ENCODE peak calls at places on chromosomes 3 and 15, in six cellular contexts. One of them, this sample, is unnamed.

GRCh38 chr3:10376353-10376752 is 55.4 kb upstream of the SEC13 start:
- DNase-seq in OCI-LY7: peak
- DNase-seq in WERI-Rb-1: no peak
- DNase-seq in CD8-positive, alpha-beta T cell: no peak
- DNase-seq in stimulated activated CD4-positive, alpha-beta T cell treated with anti-CD3 and anti-CD28 coated beads, Interleukin-2, amount 100 ng/mL, for 48 hours: no peak
- DNase-seq in BJ: no peak
- DNase-seq in this sample: no peak

GRCh38 chr3:134076816-134077215 is 47.1 kb upstream of the SLCO2A1 start:
- DNase-seq in OCI-LY7: no peak
- DNase-seq in WERI-Rb-1: no peak
- DNase-seq in CD8-positive, alpha-beta T cell: no peak
- DNase-seq in stimulated activated CD4-positive, alpha-beta T cell treated with anti-CD3 and anti-CD28 coated beads, Interleukin-2, amount 100 ng/mL, for 48 hours: no peak
- DNase-seq in BJ: no peak
- DNase-seq in this sample: no peak

GRCh38 chr3:174862101-174862500 is 3.0 kb downstream of the NAALADL2 start:
- DNase-seq in OCI-LY7: no peak
- DNase-seq in WERI-Rb-1: peak
- DNase-seq in CD8-positive, alpha-beta T cell: no peak
- DNase-seq in stimulated activated CD4-positive, alpha-beta T cell treated with anti-CD3 and anti-CD28 coated beads, Interleukin-2, amount 100 ng/mL, for 48 hours: no peak
- DNase-seq in BJ: no peak
- DNase-seq in this sample: no peak

GRCh38 chr3:58059349-58060321 is 51.4 kb downstream of the FLNB start:
- DNase-seq in OCI-LY7: no peak
- DNase-seq in WERI-Rb-1: no peak
- DNase-seq in CD8-positive, alpha-beta T cell: no peak
- DNase-seq in stimulated activated CD4-positive, alpha-beta T cell treated with anti-CD3 and anti-CD28 coated beads, Interleukin-2, amount 100 ng/mL, for 48 hours: no peak
- DNase-seq in BJ: peak
- DNase-seq in this sample: no peak

GRCh38 chr15:77028451-77029165 is 33.7 kb downstream of the PSTPIP1 start:
- DNase-seq in OCI-LY7: no peak
- DNase-seq in WERI-Rb-1: no peak
- DNase-seq in CD8-positive, alpha-beta T cell: no peak
- DNase-seq in stimulated activated CD4-positive, alpha-beta T cell treated with anti-CD3 and anti-CD28 coated beads, Interleukin-2, amount 100 ng/mL, for 48 hours: no peak
- DNase-seq in BJ: no peak
- DNase-seq in this sample: peak

GRCh38 chr3:131743126-131743525 is 240.4 kb upstream of the MRPL3 start:
- DNase-seq in OCI-LY7: no peak
- DNase-seq in WERI-Rb-1: no peak
- DNase-seq in CD8-positive, alpha-beta T cell: no peak
- DNase-seq in stimulated activated CD4-positive, alpha-beta T cell treated with anti-CD3 and anti-CD28 coated beads, Interleukin-2, amount 100 ng/mL, for 48 hours: no peak
- DNase-seq in BJ: no peak
- DNase-seq in this sample: no peak

GRCh38 chr15:51191072-51191665 is 96.5 kb upstream of the TNFAIP8L3 start:
- DNase-seq in OCI-LY7: no peak
- DNase-seq in WERI-Rb-1: no peak
- DNase-seq in CD8-positive, alpha-beta T cell: no peak
- DNase-seq in stimulated activated CD4-positive, alpha-beta T cell treated with anti-CD3 and anti-CD28 coated beads, Interleukin-2, amount 100 ng/mL, for 48 hours: no peak
- DNase-seq in BJ: no peak
- DNase-seq in this sample: no peak

GRCh38 chr3:29318251-29318650 is 37.4 kb downstream of the RBMS3 start:
- DNase-seq in OCI-LY7: no peak
- DNase-seq in WERI-Rb-1: no peak
- DNase-seq in CD8-positive, alpha-beta T cell: no peak
- DNase-seq in stimulated activated CD4-positive, alpha-beta T cell treated with anti-CD3 and anti-CD28 coated beads, Interleukin-2, amount 100 ng/mL, for 48 hours: no peak
- DNase-seq in BJ: no peak
- DNase-seq in this sample: no peak

GRCh38 chr3:16102905-16103364 is 71.5 kb upstream of the GALNT15 start:
- DNase-seq in OCI-LY7: no peak
- DNase-seq in WERI-Rb-1: no peak
- DNase-seq in CD8-positive, alpha-beta T cell: no peak
- DNase-seq in stimulated activated CD4-positive, alpha-beta T cell treated with anti-CD3 and anti-CD28 coated beads, Interleukin-2, amount 100 ng/mL, for 48 hours: no peak
- DNase-seq in BJ: peak
- DNase-seq in this sample: no peak

GRCh38 chr3:100777271-100777670 is 68.0 kb downstream of the TFG start:
- DNase-seq in OCI-LY7: no peak
- DNase-seq in WERI-Rb-1: no peak
- DNase-seq in CD8-positive, alpha-beta T cell: no peak
- DNase-seq in stimulated activated CD4-positive, alpha-beta T cell treated with anti-CD3 and anti-CD28 coated beads, Interleukin-2, amount 100 ng/mL, for 48 hours: no peak
- DNase-seq in BJ: no peak
- DNase-seq in this sample: no peak

GRCh38 chr3:4633078-4634004 is 140.2 kb downstream of the ITPR1 start:
- DNase-seq in OCI-LY7: peak
- DNase-seq in WERI-Rb-1: no peak
- DNase-seq in CD8-positive, alpha-beta T cell: no peak
- DNase-seq in stimulated activated CD4-positive, alpha-beta T cell treated with anti-CD3 and anti-CD28 coated beads, Interleukin-2, amount 100 ng/mL, for 48 hours: no peak
- DNase-seq in BJ: peak
- DNase-seq in this sample: no peak

GRCh38 chr3:188176476-188176875 is 22.5 kb downstream of the LPP start:
- DNase-seq in OCI-LY7: no peak
- DNase-seq in WERI-Rb-1: no peak
- DNase-seq in CD8-positive, alpha-beta T cell: no peak
- DNase-seq in stimulated activated CD4-positive, alpha-beta T cell treated with anti-CD3 and anti-CD28 coated beads, Interleukin-2, amount 100 ng/mL, for 48 hours: no peak
- DNase-seq in BJ: no peak
- DNase-seq in this sample: no peak

GRCh38 chr3:105118905-105119304 is 247.8 kb upstream of the ALCAM start:
- DNase-seq in OCI-LY7: no peak
- DNase-seq in WERI-Rb-1: no peak
- DNase-seq in CD8-positive, alpha-beta T cell: no peak
- DNase-seq in stimulated activated CD4-positive, alpha-beta T cell treated with anti-CD3 and anti-CD28 coated beads, Interleukin-2, amount 100 ng/mL, for 48 hours: no peak
- DNase-seq in BJ: peak
- DNase-seq in this sample: no peak

GRCh38 chr15:70575251-70576227 is 187.8 kb downstream of the UACA start:
- DNase-seq in OCI-LY7: no peak
- DNase-seq in WERI-Rb-1: no peak
- DNase-seq in CD8-positive, alpha-beta T cell: no peak
- DNase-seq in stimulated activated CD4-positive, alpha-beta T cell treated with anti-CD3 and anti-CD28 coated beads, Interleukin-2, amount 100 ng/mL, for 48 hours: no peak
- DNase-seq in BJ: no peak
- DNase-seq in this sample: no peak

GRCh38 chr15:96585634-96586386 is 255.3 kb downstream of the NR2F2 start:
- DNase-seq in OCI-LY7: no peak
- DNase-seq in WERI-Rb-1: no peak
- DNase-seq in CD8-positive, alpha-beta T cell: no peak
- DNase-seq in stimulated activated CD4-positive, alpha-beta T cell treated with anti-CD3 and anti-CD28 coated beads, Interleukin-2, amount 100 ng/mL, for 48 hours: no peak
- DNase-seq in BJ: peak
- DNase-seq in this sample: no peak

GRCh38 chr3:189169728-189170127 is 2.0 kb upstream of the TPRG1 start:
- DNase-seq in OCI-LY7: peak
- DNase-seq in WERI-Rb-1: no peak
- DNase-seq in CD8-positive, alpha-beta T cell: no peak
- DNase-seq in stimulated activated CD4-positive, alpha-beta T cell treated with anti-CD3 and anti-CD28 coated beads, Interleukin-2, amount 100 ng/mL, for 48 hours: no peak
- DNase-seq in BJ: no peak
- DNase-seq in this sample: no peak

GRCh38 chr15:57563416-57563815 is 28.3 kb upstream of the MYZAP start:
- DNase-seq in OCI-LY7: no peak
- DNase-seq in WERI-Rb-1: no peak
- DNase-seq in CD8-positive, alpha-beta T cell: no peak
- DNase-seq in stimulated activated CD4-positive, alpha-beta T cell treated with anti-CD3 and anti-CD28 coated beads, Interleukin-2, amount 100 ng/mL, for 48 hours: no peak
- DNase-seq in BJ: no peak
- DNase-seq in this sample: no peak

GRCh38 chr3:30258426-30259392 is 347.7 kb upstream of the TGFBR2 start:
- DNase-seq in OCI-LY7: no peak
- DNase-seq in WERI-Rb-1: no peak
- DNase-seq in CD8-positive, alpha-beta T cell: no peak
- DNase-seq in stimulated activated CD4-positive, alpha-beta T cell treated with anti-CD3 and anti-CD28 coated beads, Interleukin-2, amount 100 ng/mL, for 48 hours: no peak
- DNase-seq in BJ: no peak
- DNase-seq in this sample: no peak

GRCh38 chr3:52847241-52847640 is 12.4 kb upstream of the MUSTN1 start:
- DNase-seq in OCI-LY7: no peak
- DNase-seq in WERI-Rb-1: no peak
- DNase-seq in CD8-positive, alpha-beta T cell: no peak
- DNase-seq in stimulated activated CD4-positive, alpha-beta T cell treated with anti-CD3 and anti-CD28 coated beads, Interleukin-2, amount 100 ng/mL, for 48 hours: no peak
- DNase-seq in BJ: no peak
- DNase-seq in this sample: no peak

GRCh38 chr3:143601738-143602480 is 246.4 kb downstream of the SLC9A9 start:
- DNase-seq in OCI-LY7: no peak
- DNase-seq in WERI-Rb-1: no peak
- DNase-seq in CD8-positive, alpha-beta T cell: no peak
- DNase-seq in stimulated activated CD4-positive, alpha-beta T cell treated with anti-CD3 and anti-CD28 coated beads, Interleukin-2, amount 100 ng/mL, for 48 hours: no peak
- DNase-seq in BJ: no peak
- DNase-seq in this sample: no peak

GRCh38 chr3:24545917-24546316 is 51.3 kb upstream of the THRB start:
- DNase-seq in OCI-LY7: no peak
- DNase-seq in WERI-Rb-1: no peak
- DNase-seq in CD8-positive, alpha-beta T cell: no peak
- DNase-seq in stimulated activated CD4-positive, alpha-beta T cell treated with anti-CD3 and anti-CD28 coated beads, Interleukin-2, amount 100 ng/mL, for 48 hours: no peak
- DNase-seq in BJ: no peak
- DNase-seq in this sample: peak

GRCh38 chr3:137770821-137771399 is 6.8 kb downstream of the SOX14 start:
- DNase-seq in OCI-LY7: no peak
- DNase-seq in WERI-Rb-1: peak
- DNase-seq in CD8-positive, alpha-beta T cell: no peak
- DNase-seq in stimulated activated CD4-positive, alpha-beta T cell treated with anti-CD3 and anti-CD28 coated beads, Interleukin-2, amount 100 ng/mL, for 48 hours: no peak
- DNase-seq in BJ: no peak
- DNase-seq in this sample: no peak

GRCh38 chr15:65101418-65101890 is 13.5 kb downstream of the UBAP1L start:
- DNase-seq in OCI-LY7: peak
- DNase-seq in WERI-Rb-1: peak
- DNase-seq in CD8-positive, alpha-beta T cell: peak
- DNase-seq in stimulated activated CD4-positive, alpha-beta T cell treated with anti-CD3 and anti-CD28 coated beads, Interleukin-2, amount 100 ng/mL, for 48 hours: peak
- DNase-seq in BJ: no peak
- DNase-seq in this sample: no peak

GRCh38 chr3:46504780-46505179 is 7.0 kb downstream of the RTP3 start:
- DNase-seq in OCI-LY7: no peak
- DNase-seq in WERI-Rb-1: no peak
- DNase-seq in CD8-positive, alpha-beta T cell: no peak
- DNase-seq in stimulated activated CD4-positive, alpha-beta T cell treated with anti-CD3 and anti-CD28 coated beads, Interleukin-2, amount 100 ng/mL, for 48 hours: peak
- DNase-seq in BJ: no peak
- DNase-seq in this sample: no peak

GRCh38 chr3:52730681-52731080 is 24.8 kb downstream of the SPCS1 start:
- DNase-seq in OCI-LY7: no peak
- DNase-seq in WERI-Rb-1: no peak
- DNase-seq in CD8-positive, alpha-beta T cell: no peak
- DNase-seq in stimulated activated CD4-positive, alpha-beta T cell treated with anti-CD3 and anti-CD28 coated beads, Interleukin-2, amount 100 ng/mL, for 48 hours: no peak
- DNase-seq in BJ: no peak
- DNase-seq in this sample: no peak

GRCh38 chr3:27532931-27533607 is 48.9 kb upstream of the SLC4A7 start:
- DNase-seq in OCI-LY7: peak
- DNase-seq in WERI-Rb-1: no peak
- DNase-seq in CD8-positive, alpha-beta T cell: no peak
- DNase-seq in stimulated activated CD4-positive, alpha-beta T cell treated with anti-CD3 and anti-CD28 coated beads, Interleukin-2, amount 100 ng/mL, for 48 hours: no peak
- DNase-seq in BJ: no peak
- DNase-seq in this sample: no peak

GRCh38 chr3:88986834-88987233 is 120.6 kb upstream of the EPHA3 start:
- DNase-seq in OCI-LY7: no peak
- DNase-seq in WERI-Rb-1: no peak
- DNase-seq in CD8-positive, alpha-beta T cell: no peak
- DNase-seq in stimulated activated CD4-positive, alpha-beta T cell treated with anti-CD3 and anti-CD28 coated beads, Interleukin-2, amount 100 ng/mL, for 48 hours: no peak
- DNase-seq in BJ: peak
- DNase-seq in this sample: no peak

GRCh38 chr15:97129684-97130083 is 799.2 kb downstream of the NR2F2 start:
- DNase-seq in OCI-LY7: no peak
- DNase-seq in WERI-Rb-1: no peak
- DNase-seq in CD8-positive, alpha-beta T cell: no peak
- DNase-seq in stimulated activated CD4-positive, alpha-beta T cell treated with anti-CD3 and anti-CD28 coated beads, Interleukin-2, amount 100 ng/mL, for 48 hours: no peak
- DNase-seq in BJ: no peak
- DNase-seq in this sample: no peak

GRCh38 chr15:71443538-71443937 is 328.3 kb downstream of the THSD4 start:
- DNase-seq in OCI-LY7: peak
- DNase-seq in WERI-Rb-1: peak
- DNase-seq in CD8-positive, alpha-beta T cell: no peak
- DNase-seq in stimulated activated CD4-positive, alpha-beta T cell treated with anti-CD3 and anti-CD28 coated beads, Interleukin-2, amount 100 ng/mL, for 48 hours: peak
- DNase-seq in BJ: no peak
- DNase-seq in this sample: no peak

GRCh38 chr3:49616491-49616941 is 57.6 kb upstream of the APEH start:
- DNase-seq in OCI-LY7: no peak
- DNase-seq in WERI-Rb-1: no peak
- DNase-seq in CD8-positive, alpha-beta T cell: no peak
- DNase-seq in stimulated activated CD4-positive, alpha-beta T cell treated with anti-CD3 and anti-CD28 coated beads, Interleukin-2, amount 100 ng/mL, for 48 hours: no peak
- DNase-seq in BJ: peak
- DNase-seq in this sample: no peak

GRCh38 chr3:85589145-85589544 is 630.4 kb downstream of the CADM2 start:
- DNase-seq in OCI-LY7: no peak
- DNase-seq in WERI-Rb-1: no peak
- DNase-seq in CD8-positive, alpha-beta T cell: no peak
- DNase-seq in stimulated activated CD4-positive, alpha-beta T cell treated with anti-CD3 and anti-CD28 coated beads, Interleukin-2, amount 100 ng/mL, for 48 hours: no peak
- DNase-seq in BJ: peak
- DNase-seq in this sample: no peak

GRCh38 chr15:95898746-95899145 is 431.8 kb upstream of the NR2F2 start:
- DNase-seq in OCI-LY7: no peak
- DNase-seq in WERI-Rb-1: no peak
- DNase-seq in CD8-positive, alpha-beta T cell: no peak
- DNase-seq in stimulated activated CD4-positive, alpha-beta T cell treated with anti-CD3 and anti-CD28 coated beads, Interleukin-2, amount 100 ng/mL, for 48 hours: no peak
- DNase-seq in BJ: no peak
- DNase-seq in this sample: no peak

GRCh38 chr3:190443257-190443656 is 6.4 kb downstream of the TMEM207 start:
- DNase-seq in OCI-LY7: no peak
- DNase-seq in WERI-Rb-1: no peak
- DNase-seq in CD8-positive, alpha-beta T cell: no peak
- DNase-seq in stimulated activated CD4-positive, alpha-beta T cell treated with anti-CD3 and anti-CD28 coated beads, Interleukin-2, amount 100 ng/mL, for 48 hours: no peak
- DNase-seq in BJ: no peak
- DNase-seq in this sample: no peak

GRCh38 chr3:185828755-185829154 is 3.9 kb upstream of the IGF2BP2 start:
- DNase-seq in OCI-LY7: no peak
- DNase-seq in WERI-Rb-1: no peak
- DNase-seq in CD8-positive, alpha-beta T cell: no peak
- DNase-seq in stimulated activated CD4-positive, alpha-beta T cell treated with anti-CD3 and anti-CD28 coated beads, Interleukin-2, amount 100 ng/mL, for 48 hours: no peak
- DNase-seq in BJ: no peak
- DNase-seq in this sample: no peak

GRCh38 chr3:38122712-38123290 is 14.1 kb downstream of the ACAA1 start:
- DNase-seq in OCI-LY7: no peak
- DNase-seq in WERI-Rb-1: no peak
- DNase-seq in CD8-positive, alpha-beta T cell: no peak
- DNase-seq in stimulated activated CD4-positive, alpha-beta T cell treated with anti-CD3 and anti-CD28 coated beads, Interleukin-2, amount 100 ng/mL, for 48 hours: no peak
- DNase-seq in BJ: no peak
- DNase-seq in this sample: peak

GRCh38 chr3:122508135-122508914 is 6.4 kb downstream of the KPNA1 start:
- DNase-seq in OCI-LY7: no peak
- DNase-seq in WERI-Rb-1: no peak
- DNase-seq in CD8-positive, alpha-beta T cell: no peak
- DNase-seq in stimulated activated CD4-positive, alpha-beta T cell treated with anti-CD3 and anti-CD28 coated beads, Interleukin-2, amount 100 ng/mL, for 48 hours: no peak
- DNase-seq in BJ: no peak
- DNase-seq in this sample: no peak